ENCODE peak calls at places on chromosomes 6 and 20, in seven cellular contexts. E is GM23338, J is psoas muscle, N is aorta, S is HAP-1, Q is PC-9, A is PC-3. U is an unnamed sample.

GRCh38 chr6:40882321-40882720 is 156.7 kb downstream of the UNC5CL start:
- DNase-seq in E (no peak), Q (no peak), S (no peak), N (no peak), A (no peak), J (no peak), U (no peak)

GRCh38 chr20:36384022-36384619 is 78.0 kb downstream of the DLGAP4 start:
- DNase-seq in J (no peak), Q (peak; percentile 50), S (peak; percentile 35), N (no peak), E (peak; percentile 95), A (peak; percentile 55), U (peak; percentile 87)

GRCh38 chr20:51910202-51911050 is 108.1 kb upstream of the SALL4 start:
- DNase-seq in E (peak; percentile 65), Q (peak; percentile 21), N (no peak), S (peak; percentile 100), J (no peak), A (peak; percentile 88), U (no peak)

GRCh38 chr6:131295081-131295480 is 159.8 kb downstream of the AKAP7 start:
- DNase-seq in J (no peak), N (no peak), E (peak; percentile 68), S (no peak), Q (no peak), A (no peak), U (no peak)

GRCh38 chr6:35146453-35146852 is 5.3 kb upstream of the TCP11 start:
- DNase-seq in Q (peak; percentile 52), N (peak; percentile 67), A (peak; percentile 81), S (peak; percentile 72), E (peak; percentile 71), J (peak; percentile 24), U (peak; percentile 28)

GRCh38 chr20:2338702-2339101 is 42.0 kb upstream of the TGM6 start:
- DNase-seq in N (no peak), S (no peak), Q (no peak), A (no peak), E (no peak), J (no peak), U (no peak)

GRCh38 chr6:160420253-160420968 is 72.2 kb downstream of the SLC22A3 start:
- DNase-seq in S (no peak), Q (no peak), E (no peak), A (no peak), J (no peak), N (no peak), U (no peak)

GRCh38 chr6:151096691-151097090 is 143.1 kb upstream of the AKAP12 start:
- DNase-seq in Q (no peak), E (no peak), A (no peak), N (no peak), J (no peak), S (no peak), U (no peak)

DNA sequence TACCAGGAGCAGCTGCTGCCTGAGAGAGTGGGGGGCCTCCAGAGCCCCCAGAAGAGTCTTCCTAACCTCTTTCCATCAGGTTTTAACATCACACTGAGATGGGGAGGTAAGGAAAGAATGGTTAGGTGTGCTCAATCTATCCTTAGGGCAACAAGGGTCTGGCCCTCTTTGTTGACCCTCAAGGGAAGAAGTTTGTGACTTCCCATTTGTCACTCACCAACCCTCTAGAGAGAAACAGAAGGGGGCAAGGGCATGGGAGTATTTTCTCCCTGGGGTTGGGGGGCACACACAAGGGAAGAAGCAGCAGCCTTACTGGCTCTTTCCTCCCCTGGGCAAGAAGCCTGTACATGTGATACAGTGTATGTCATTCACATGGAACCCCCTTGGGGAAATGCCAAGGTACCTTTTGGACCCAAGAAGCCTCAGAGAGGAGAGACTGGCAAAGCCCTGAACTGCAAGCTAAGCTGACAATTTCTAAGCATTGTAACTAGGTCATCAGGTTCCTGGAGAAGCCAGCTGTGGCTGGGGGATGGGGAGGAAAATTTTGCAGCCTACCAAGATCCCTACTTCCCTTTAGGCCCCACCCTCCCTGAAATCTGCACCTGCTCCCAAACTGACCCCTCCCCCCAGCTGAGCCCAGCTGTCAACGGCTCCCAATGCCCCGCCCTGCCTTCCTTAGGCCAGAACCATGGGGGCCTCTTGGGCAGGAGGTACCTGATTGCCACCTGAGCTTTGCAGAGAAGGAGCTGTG is 14.5 kb downstream of the BCL2L1 start:
- DNase-seq in N (peak; percentile 73), E (peak; percentile 89), A (peak; percentile 38), J (peak; percentile 80), S (no peak), Q (peak; percentile 61), U (no peak)
- H3K4me1 ChIP-seq in N (peaks cover 2% of the 10 kb centered on the region), E (peaks cover 50% of the 10 kb centered on the region), A (peaks cover 84% of the 10 kb centered on the region), J (peaks cover 89% of the 10 kb centered on the region), S (peaks cover 22% of the 10 kb centered on the region), Q (peaks cover 95% of the 10 kb centered on the region), U (peaks cover 5% of the 10 kb centered on the region)

GRCh38 chr6:98970469-98970868 is 22.7 kb upstream of the FBXL4 start:
- DNase-seq in J (no peak), S (no peak), A (no peak), E (no peak), N (no peak), Q (no peak), U (no peak)

GRCh38 chr6:98974309-98974708 is 26.6 kb upstream of the FBXL4 start:
- DNase-seq in N (no peak), S (no peak), Q (no peak), J (no peak), A (no peak), E (no peak), U (no peak)

GRCh38 chr6:98975331-98975891 is 27.7 kb upstream of the FBXL4 start:
- DNase-seq in J (no peak), N (no peak), S (no peak), A (no peak), E (no peak), Q (no peak), U (no peak)

GRCh38 chr6:98973571-98973970 is 25.8 kb upstream of the FBXL4 start:
- DNase-seq in J (no peak), N (no peak), S (no peak), E (no peak), Q (no peak), A (no peak), U (no peak)

DNA sequence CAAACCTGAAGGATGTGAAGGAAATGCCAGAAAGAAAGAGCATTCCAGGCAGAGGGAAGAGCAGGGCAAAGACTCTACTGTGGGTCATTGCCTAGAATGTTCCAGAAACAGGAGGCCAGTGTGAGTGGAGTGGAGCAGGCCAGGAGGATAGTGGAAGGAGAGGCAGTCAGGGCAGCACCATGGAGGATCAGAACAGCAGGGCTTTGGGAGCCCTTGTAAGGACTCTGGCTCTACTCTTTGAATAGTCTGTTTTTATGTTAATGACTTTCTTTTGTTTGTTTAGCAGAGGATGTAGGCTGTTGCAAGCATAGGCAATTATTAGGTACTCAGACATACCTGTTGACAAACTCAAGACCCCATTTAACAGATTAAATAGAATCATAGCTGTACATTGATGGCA is 23.6 kb upstream of the FBXL4 start:
- DNase-seq in E (no peak), A (no peak), Q (no peak), S (peak; percentile 74), N (no peak), J (no peak), U (no peak)
- H3K4me1 ChIP-seq in E (peaks cover 14% of the 10 kb centered on the region), A (no peaks in the 10 kb centered on the region), Q (no peaks in the 10 kb centered on the region), S (peaks cover 18% of the 10 kb centered on the region), N (no peaks in the 10 kb centered on the region), J (no peaks in the 10 kb centered on the region), U (no peaks in the 10 kb centered on the region)

GRCh38 chr6:33078919-33079521 is 3.2 kb downstream of the HLA-DPB1 start:
- DNase-seq in S (no peak), N (no peak), E (no peak), Q (no peak), A (no peak), J (no peak), U (no peak)

GRCh38 chr6:33080127-33081089 is 4.6 kb downstream of the HLA-DPB1 start:
- DNase-seq in N (peak; percentile 86), S (no peak), A (no peak), Q (no peak), J (peak; percentile 60), E (peak; percentile 88), U (peak; percentile 71)

GRCh38 chr6:33078442-33078841 is 2.7 kb downstream of the HLA-DPB1 start:
- DNase-seq in J (no peak), Q (no peak), S (no peak), N (no peak), A (no peak), E (no peak), U (no peak)

GRCh38 chr6:33077908-33078307 is 2.1 kb downstream of the HLA-DPB1 start:
- DNase-seq in A (no peak), Q (no peak), E (no peak), N (peak; percentile 63), J (no peak), S (no peak), U (no peak)

DNA sequence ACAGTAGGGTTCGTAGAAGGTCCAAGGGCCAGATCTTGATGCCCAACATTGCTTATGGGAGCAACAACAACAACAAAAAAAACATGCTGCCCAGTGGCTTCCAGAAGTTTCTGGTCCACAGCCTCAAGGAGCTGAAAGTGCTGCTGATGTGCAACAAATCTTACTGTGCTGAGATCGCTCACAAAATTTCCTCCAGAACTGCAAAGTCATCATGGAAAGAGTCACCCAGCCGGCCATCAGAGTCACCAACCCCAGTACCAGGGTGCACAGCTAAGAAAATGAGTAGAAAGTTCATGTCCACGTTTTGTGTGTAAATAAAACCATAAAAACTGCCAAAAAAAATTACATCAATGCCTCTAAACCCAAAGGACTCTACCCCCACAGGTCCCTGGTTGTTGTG is 3.8 kb downstream of the HLA-DPB1 start:
- DNase-seq in J (no peak), S (no peak), Q (no peak), N (no peak), E (no peak), A (no peak), U (no peak)
- H3K4me1 ChIP-seq in J (no peaks in the 10 kb centered on the region), S (no peaks in the 10 kb centered on the region), Q (no peaks in the 10 kb centered on the region), N (no peaks in the 10 kb centered on the region), E (peaks cover 4% of the 10 kb centered on the region), A (no peaks in the 10 kb centered on the region), U (peaks cover 4% of the 10 kb centered on the region)

DNA sequence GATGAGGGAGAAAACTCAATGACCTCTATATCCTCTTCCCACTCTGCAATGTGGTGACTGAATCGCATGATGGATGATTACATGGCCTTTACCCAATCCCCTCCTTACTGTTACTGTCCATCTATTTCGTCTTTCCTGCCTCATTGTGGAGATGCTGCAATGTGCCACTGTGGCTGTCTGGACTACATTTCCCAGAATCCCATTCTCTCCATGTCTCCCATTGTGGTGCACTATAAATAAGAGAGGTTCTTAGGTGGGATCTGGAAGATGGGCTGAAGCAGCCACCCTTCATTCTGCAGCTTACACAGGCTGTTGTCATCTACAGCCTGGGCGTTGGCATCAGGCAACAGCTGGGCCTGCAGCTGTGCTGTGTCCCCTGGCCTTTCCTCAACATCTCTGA is 233.6 kb downstream of the PRKN start:
- DNase-seq in Q (no peak), A (no peak), N (no peak), S (no peak), J (no peak), E (peak; percentile 25), U (no peak)
- H3K4me1 ChIP-seq in Q (no peaks in the 10 kb centered on the region), A (no peaks in the 10 kb centered on the region), N (no peaks in the 10 kb centered on the region), S (no peaks in the 10 kb centered on the region), J (no peaks in the 10 kb centered on the region), E (no peaks in the 10 kb centered on the region), U (no peaks in the 10 kb centered on the region)

GRCh38 chr20:64265201-64265600 is 9.7 kb downstream of the PCMTD2 start:
- DNase-seq in A (no peak), J (no peak), N (no peak), S (no peak), E (no peak), Q (no peak), U (no peak)
- H3K4me1 ChIP-seq in A (no peaks in the 10 kb centered on the region), J (peaks cover 74% of the 10 kb centered on the region), N (no peaks in the 10 kb centered on the region), S (no peaks in the 10 kb centered on the region), E (no peaks in the 10 kb centered on the region), Q (no peaks in the 10 kb centered on the region), U (peaks cover 3% of the 10 kb centered on the region)

U was measured in NT2/D1.